ENCODE peak calls at places on chromosomes 7 and 10, in nine cellular contexts. W, D, P, R, B, U, O, V and M are unnamed samples.

GRCh38 chr10:77864151-77864851 is 62.3 kb downstream of the DLG5 start:
- DNase-seq in W (no peak), D (no peak), P (no peak), R (no peak), B (no peak), U (no peak), O (no peak), V (no peak), M (no peak)

GRCh38 chr7:40884226-40884625 is 749.4 kb downstream of the SUGCT start:
- DNase-seq in W (no peak), D (no peak), P (no peak), R (no peak), B (no peak), U (no peak), O (no peak), V (no peak), M (no peak)

GRCh38 chr7:93146465-93147127 is 1.6 kb downstream of the SAMD9L start:
- DNase-seq in W (no peak), D (no peak), P (no peak), R (no peak), B (no peak), U (no peak), O (no peak), V (no peak), M (peak)

GRCh38 chr7:77913977-77914607 is 115.5 kb downstream of the PHTF2 start:
- DNase-seq in W (no peak), D (no peak), P (no peak), R (no peak), B (no peak), U (no peak), O (no peak), V (no peak), M (peak)

GRCh38 chr7:130369110-130369711 is 11.1 kb upstream of the CPA1 start:
- DNase-seq in W (peak), D (no peak), P (no peak), R (no peak), B (no peak), U (peak), O (no peak), V (no peak), M (no peak)

GRCh38 chr10:44292390-44293002 is 92.4 kb downstream of the CXCL12 start:
- DNase-seq in W (no peak), D (no peak), P (no peak), R (no peak), B (no peak), U (no peak), O (no peak), V (no peak), M (no peak)

GRCh38 chr7:149477494-149478443 is 16.9 kb upstream of the ZNF777 start:
- DNase-seq in W (no peak), D (no peak), P (no peak), R (no peak), B (no peak), U (no peak), O (no peak), V (no peak), M (no peak)

GRCh38 chr7:149704507-149704906 is 68.9 kb downstream of the ZNF467 start:
- DNase-seq in W (no peak), D (no peak), P (no peak), R (no peak), B (no peak), U (no peak), O (no peak), V (no peak), M (no peak)

GRCh38 chr7:23331132-23331531 is 32.0 kb downstream of the MALSU1 start:
- DNase-seq in W (no peak), D (no peak), P (no peak), R (no peak), B (no peak), U (no peak), O (no peak), V (no peak), M (no peak)

GRCh38 chr7:112362053-112362650 is 88.1 kb upstream of the IFRD1 start:
- DNase-seq in W (no peak), D (no peak), P (no peak), R (no peak), B (no peak), U (no peak), O (no peak), V (no peak), M (no peak)

GRCh38 chr7:32069251-32069650 is 956 bp downstream of the PDE1C start:
- DNase-seq in W (no peak), D (no peak), P (no peak), R (no peak), B (no peak), U (no peak), O (no peak), V (no peak), M (no peak)

GRCh38 chr10:63633677-63634487 is 112.7 kb downstream of the REEP3 start:
- DNase-seq in W (peak), D (no peak), P (peak), R (peak), B (no peak), U (no peak), O (no peak), V (no peak), M (peak)

GRCh38 chr10:20004087-20004523 is 187.9 kb downstream of the PLXDC2 start:
- DNase-seq in W (no peak), D (no peak), P (no peak), R (no peak), B (peak), U (peak), O (no peak), V (peak), M (no peak)

GRCh38 chr10:132407243-132407746 is 10.3 kb downstream of the PWWP2B start:
- DNase-seq in W (peak), D (no peak), P (no peak), R (no peak), B (no peak), U (no peak), O (no peak), V (peak), M (no peak)

GRCh38 chr7:149795126-149795525 is 21.7 kb upstream of the ZNF467 start:
- DNase-seq in W (no peak), D (no peak), P (no peak), R (no peak), B (no peak), U (no peak), O (no peak), V (no peak), M (no peak)

GRCh38 chr7:26013551-26014083 is 138.4 kb upstream of the NFE2L3 start:
- DNase-seq in W (no peak), D (no peak), P (no peak), R (no peak), B (no peak), U (no peak), O (no peak), V (no peak), M (no peak)

DNA sequence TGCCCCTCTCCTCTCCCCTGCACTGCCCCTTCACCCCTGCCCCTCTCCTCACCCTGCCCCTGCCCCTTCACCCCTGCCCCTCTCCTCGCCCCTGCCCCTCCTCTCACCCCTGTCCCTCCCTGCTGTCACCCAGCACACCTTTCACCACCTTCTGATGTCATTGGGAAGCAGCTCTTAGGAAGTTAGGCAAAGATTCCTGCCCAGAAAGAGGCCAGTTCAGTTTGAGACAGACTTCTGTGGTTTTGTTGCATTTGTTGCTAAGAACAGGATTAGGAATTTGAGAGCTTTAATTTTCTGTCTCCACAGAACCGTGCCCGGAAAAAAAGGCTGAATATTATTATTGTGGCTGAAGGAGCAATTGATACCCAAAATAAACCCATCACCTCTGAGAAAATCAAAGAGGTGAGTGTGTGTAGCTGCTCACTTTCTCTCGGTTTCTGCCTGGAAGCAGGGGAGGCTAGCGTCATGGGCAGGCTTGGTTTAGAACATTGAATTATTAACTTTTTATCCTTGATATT is 39.6 kb downstream of the PFKP start:
- DNase-seq in W (no peak), D (no peak), P (no peak), R (no peak), B (no peak), U (no peak), O (no peak), V (no peak), M (no peak)
- TF ChIP-seq POLR2A in W (no peak), D (no peak), P (no peak), R (no peak), B (no peak), U (no peak), O (no peak), V (no peak), M (no peak)

GRCh38 chr10:16437540-16437894 is 707 bp downstream of the PTER start:
- DNase-seq in W (peak), D (no peak), P (no peak), R (no peak), B (no peak), U (no peak), O (no peak), V (no peak), M (no peak)

GRCh38 chr10:16441106-16441850 is 4.5 kb downstream of the PTER start:
- DNase-seq in W (no peak), D (no peak), P (no peak), R (no peak), B (no peak), U (no peak), O (no peak), V (no peak), M (no peak)

GRCh38 chr10:16442914-16443313 is 6.1 kb downstream of the PTER start:
- DNase-seq in W (no peak), D (no peak), P (no peak), R (no peak), B (no peak), U (no peak), O (no peak), V (no peak), M (no peak)

GRCh38 chr10:16439294-16439693 is 2.5 kb downstream of the PTER start:
- DNase-seq in W (no peak), D (no peak), P (no peak), R (no peak), B (no peak), U (no peak), O (no peak), V (no peak), M (no peak)

DNA sequence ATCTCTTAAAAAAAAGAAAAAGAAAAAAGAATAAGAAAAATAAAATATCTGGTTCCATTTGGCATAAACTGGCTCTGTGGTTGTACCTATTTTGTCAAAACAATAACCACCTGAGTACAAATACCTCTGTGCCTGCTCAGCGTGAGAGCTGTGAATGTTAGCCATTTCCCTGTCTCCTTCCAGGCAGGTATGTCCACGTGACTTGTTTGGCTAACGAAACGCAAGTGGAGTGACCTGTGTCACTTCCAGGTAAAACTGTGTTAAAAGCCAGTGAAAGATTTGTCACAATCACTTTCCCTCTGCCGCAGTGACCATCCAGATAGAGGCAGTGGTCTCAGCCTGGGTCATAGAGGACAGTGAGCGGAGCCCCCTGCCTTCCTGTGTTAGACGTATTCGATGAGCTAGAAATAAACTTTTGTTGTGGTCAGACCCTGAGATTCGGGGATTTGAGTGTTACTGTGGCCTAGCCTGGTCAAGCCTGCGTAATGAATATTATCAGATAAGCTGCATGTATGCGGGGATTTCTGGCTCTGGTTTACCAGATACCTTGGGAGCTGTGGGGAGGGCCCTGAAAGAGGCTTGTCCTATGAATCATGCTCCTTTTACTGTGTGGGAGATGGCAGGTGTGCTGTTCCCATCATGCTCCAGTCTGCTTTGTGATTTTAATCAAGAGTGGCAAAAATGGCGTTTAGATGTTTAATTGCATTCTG is 3.7 kb downstream of the PTER start:
- DNase-seq in W (no peak), D (no peak), P (no peak), R (peak), B (no peak), U (no peak), O (no peak), V (no peak), M (no peak)
- TF ChIP-seq POLR2A in W (no peak), D (no peak), P (no peak), R (no peak), B (no peak), U (no peak), O (no peak), V (no peak), M (no peak)

DNA sequence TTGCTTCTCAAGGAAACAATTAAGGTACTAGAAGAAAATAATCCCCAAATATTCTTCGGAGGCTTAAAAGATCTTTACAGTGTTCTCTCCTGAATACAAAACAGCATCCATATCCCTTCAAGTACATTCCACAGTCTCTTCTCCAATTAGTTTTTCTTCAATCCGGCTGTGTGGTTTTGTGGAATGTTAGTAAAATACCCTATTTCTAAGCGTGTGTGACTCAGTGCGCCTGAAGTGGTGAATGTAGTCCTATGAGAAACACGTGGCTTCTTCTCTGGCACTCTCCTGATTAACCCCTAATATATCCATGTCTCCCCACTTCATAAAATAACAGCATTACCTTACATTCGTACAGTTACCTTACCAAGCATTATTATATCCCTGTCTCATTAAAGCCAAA is 570.2 kb downstream of the ARL4A start:
- DNase-seq in W (no peak), D (no peak), P (no peak), R (no peak), B (no peak), U (no peak), O (no peak), V (no peak), M (no peak)
- TF ChIP-seq POLR2A in W (no peak), D (no peak), P (no peak), R (no peak), B (no peak), U (no peak), O (no peak), V (no peak), M (no peak)

GRCh38 chr10:128211064-128211504 is 84.9 kb upstream of the MKI67 start:
- DNase-seq in W (no peak), D (no peak), P (no peak), R (no peak), B (no peak), U (no peak), O (no peak), V (no peak), M (no peak)
- TF ChIP-seq POLR2A in W (no peak), D (no peak), P (no peak), R (no peak), B (no peak), U (no peak), O (no peak), V (no peak), M (no peak)

DNA sequence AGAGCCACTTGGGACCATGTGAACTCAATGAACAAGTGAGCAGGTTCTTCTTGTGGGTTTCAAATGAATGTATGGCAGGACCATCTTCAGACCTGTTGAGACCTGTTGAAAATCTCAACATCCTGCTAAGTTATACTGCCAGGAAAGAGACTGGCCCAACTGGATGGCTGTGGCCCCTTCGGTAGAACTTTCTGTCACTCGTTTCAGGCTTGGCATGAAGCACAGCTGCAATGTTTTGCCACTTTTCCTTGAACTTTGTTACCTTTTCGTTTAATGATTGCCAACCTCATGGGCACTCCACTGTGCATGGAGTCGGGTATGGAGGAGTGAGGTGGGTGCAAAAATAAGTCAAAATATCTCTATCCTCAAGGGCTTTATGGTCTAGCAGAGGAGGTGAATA is 36.7 kb upstream of the SLC35B4 start:
- DNase-seq in W (no peak), D (no peak), P (no peak), R (no peak), B (no peak), U (no peak), O (no peak), V (no peak), M (no peak)
- TF ChIP-seq POLR2A in W (no peak), D (no peak), P (no peak), R (no peak), B (no peak), U (no peak), O (no peak), V (no peak), M (no peak)